ENCODE peak calls at places on chromosomes 4 and X, in five cellular contexts. S is GM12865; J is stimulated activated CD4-positive, alpha-beta T cell treated with anti-CD3 and anti-CD28 coated beads, Interleukin-2, amount 100 ng/mL, for 48 hours; C is H54; P is WTC11. L is an unnamed sample.

GRCh38 chr4:15182600-15183222 is 180.4 kb downstream of the CPEB2 start:
- DNase-seq in C (no peak), S (no peak), J (no peak), P (no peak), L (no peak)

GRCh38 chr4:158906073-158906472 is 137.2 kb downstream of the FNIP2 start:
- DNase-seq in S (peak), P (no peak), J (no peak), C (no peak), L (no peak)

GRCh38 chrX:140434347-140434746 is 70.5 kb downstream of the SOX3 start:
- DNase-seq in P (no peak), S (no peak), J (no peak), C (no peak), L (no peak)

GRCh38 chr4:2040391-2041233 is 18.5 kb upstream of the NAT8L start:
- DNase-seq in P (no peak), C (no peak), J (no peak), S (no peak), L (no peak)

GRCh38 chr4:25180524-25181131 is 20.4 kb upstream of the SEPSECS start:
- DNase-seq in P (peak), C (no peak), J (peak), S (peak), L (no peak)

GRCh38 chrX:333611-334311 is 15.2 kb upstream of the GTPBP6 start:
- DNase-seq in J (no peak), C (no peak), P (no peak), S (no peak), L (no peak)

GRCh38 chr4:29390921-29391320 is 1329.2 kb upstream of the PCDH7 start:
- DNase-seq in S (no peak), J (no peak), P (no peak), C (no peak), L (no peak)

GRCh38 chr4:132123870-132124623 is 1025.0 kb upstream of the PCDH10 start:
- DNase-seq in J (no peak), S (peak), C (no peak), P (peak), L (no peak)

GRCh38 chr4:184748251-184748652 is 14.4 kb upstream of the CENPU start:
- DNase-seq in J (no peak), S (no peak), C (no peak), P (no peak), L (no peak)

GRCh38 chr4:173991321-173991720 is 292.1 kb downstream of the FBXO8 start:
- DNase-seq in P (no peak), S (no peak), J (no peak), C (no peak), L (no peak)

GRCh38 chr4:169179609-169180526 is 90.9 kb downstream of the SH3RF1 start:
- DNase-seq in C (no peak), P (no peak), J (no peak), S (no peak), L (no peak)

GRCh38 chr4:52657630-52658501 is 1.2 kb downstream of the USP46 start:
- DNase-seq in P (peak), J (no peak), C (no peak), S (no peak), L (peak)

GRCh38 chrX:66638591-66639500 is at the start of gene EDA2R:
- DNase-seq in C (peak), P (peak), J (peak), S (peak), L (peak)

GRCh38 chr4:102503831-102504786 is 3.0 kb downstream of the NFKB1 start:
- DNase-seq in J (no peak), C (no peak), S (no peak), P (no peak), L (no peak)

GRCh38 chr4:138488527-138488926 is 246.4 kb upstream of the SLC7A11 start:
- DNase-seq in P (no peak), C (no peak), S (no peak), J (no peak), L (no peak)

GRCh38 chr4:7251321-7251720 is 59.0 kb downstream of the SORCS2 start:
- DNase-seq in C (no peak), J (no peak), P (no peak), S (no peak), L (no peak)

GRCh38 chrX:129678176-129678880 is 23.6 kb upstream of the APLN start:
- DNase-seq in J (peak), S (peak), P (no peak), C (no peak), L (peak)

GRCh38 chr4:181685461-181685860 is 557.7 kb upstream of the TENM3 start:
- DNase-seq in C (no peak), S (no peak), P (no peak), J (no peak), L (no peak)

GRCh38 chrX:97539970-97540519 is 656.3 kb downstream of the RPA4 start:
- DNase-seq in S (no peak), P (no peak), C (no peak), J (no peak), L (no peak)

GRCh38 chrX:69133561-69134542 is 31.4 kb downstream of the PJA1 start:
- DNase-seq in J (no peak), S (peak), P (peak), C (peak), L (peak)

GRCh38 chr4:40190465-40190864 is 6.4 kb upstream of the RHOH start:
- DNase-seq in P (no peak), J (no peak), S (no peak), C (no peak), L (no peak)

GRCh38 chr4:160701671-160702070 is 1462.1 kb downstream of the FSTL5 start:
- DNase-seq in S (no peak), C (no peak), J (no peak), P (no peak), L (no peak)

GRCh38 chrX:46203115-46203514 is 342.1 kb downstream of the ZNF674 start:
- DNase-seq in J (no peak), S (no peak), P (no peak), C (no peak), L (no peak)

GRCh38 chrX:153829799-153830631 is at the start of gene PDZD4:
- DNase-seq in J (no peak), P (peak), S (no peak), C (no peak), L (no peak)

GRCh38 chr4:142984871-142985585 is 138.9 kb upstream of the INPP4B start:
- DNase-seq in C (no peak), J (no peak), S (peak), P (peak), L (no peak)

GRCh38 chr4:2048831-2049230 is 10.3 kb upstream of the NAT8L start:
- DNase-seq in C (no peak), J (no peak), S (no peak), P (no peak), L (peak)

GRCh38 chrX:134734343-134735001 is 76.2 kb upstream of the PLAC1 start:
- DNase-seq in S (peak), J (no peak), P (no peak), C (peak), L (no peak)

GRCh38 chrX:143853488-143853887 is 30.4 kb upstream of the UBE2NL start:
- DNase-seq in S (no peak), J (no peak), C (no peak), P (no peak), L (no peak)

GRCh38 chrX:135737361-135738071 is 24.1 kb downstream of the CT45A1 start:
- DNase-seq in P (no peak), J (no peak), S (no peak), C (no peak), L (no peak)

L was measured in adrenal gland.